ENCODE peak calls at places on chromosomes 3 and 15, in four cellular contexts. E, G, Q and L are unnamed samples.

GRCh38 chr15:64017082-64017588 is 29.1 kb downstream of the DAPK2 start:
- DNase-seq in E (no peak), G (no peak), Q (peak; percentile 58), L (no peak)

GRCh38 chr3:170076715-170077238 is 39.0 kb downstream of the GPR160 start:
- DNase-seq in E (no peak), G (no peak), Q (peak; percentile 93), L (no peak)

GRCh38 chr3:66133050-66133757 is 87.6 kb upstream of the SLC25A26 start:
- DNase-seq in E (no peak), G (no peak), Q (peak; percentile 16), L (no peak)

GRCh38 chr15:99167640-99168039 is 62.8 kb downstream of the SYNM start:
- DNase-seq in E (no peak), G (no peak), Q (no peak), L (no peak)

GRCh38 chr3:71310595-71311319 is 272.8 kb downstream of the FOXP1 start:
- DNase-seq in E (no peak), G (peak; percentile 60), Q (peak; percentile 24), L (no peak)

GRCh38 chr3:126417461-126418255 is 22.9 kb downstream of the CFAP100 start:
- DNase-seq in E (no peak), G (peak; percentile 19), Q (no peak), L (no peak)

GRCh38 chr15:62141643-62142588 is 23.2 kb downstream of the C2CD4B start:
- DNase-seq in E (no peak), G (no peak), Q (no peak), L (no peak)

GRCh38 chr3:127789051-127789450 is 33.3 kb downstream of the MGLL start:
- DNase-seq in E (no peak), G (no peak), Q (no peak), L (no peak)

GRCh38 chr15:42581272-42581730 is 5.9 kb downstream of the STARD9 start:
- DNase-seq in E (peak; percentile 89), G (peak; percentile 90), Q (peak; percentile 62), L (peak; percentile 83)

GRCh38 chr15:77818484-77819270 is 186.0 kb upstream of the LINGO1 start:
- DNase-seq in E (peak; percentile 39), G (no peak), Q (no peak), L (no peak)

GRCh38 chr3:7307410-7307809 is 446.5 kb downstream of the GRM7 start:
- DNase-seq in E (no peak), G (peak; percentile 43), Q (no peak), L (no peak)

GRCh38 chr15:64343222-64343621 is 12.8 kb downstream of the CSNK1G1 start:
- DNase-seq in E (no peak), G (no peak), Q (no peak), L (no peak)

GRCh38 chr3:105349988-105350387 is 16.7 kb upstream of the ALCAM start:
- DNase-seq in E (no peak), G (peak; percentile 39), Q (no peak), L (no peak)

GRCh38 chr3:179015551-179016020 is 56.0 kb downstream of the ZMAT3 start:
- DNase-seq in E (peak; percentile 23), G (peak; percentile 50), Q (peak; percentile 81), L (peak; percentile 64)

GRCh38 chr3:153354641-153355040 is 192.6 kb downstream of the RAP2B start:
- DNase-seq in E (no peak), G (no peak), Q (no peak), L (no peak)

GRCh38 chr15:82183121-82184031 is 79.2 kb downstream of the EFL1 start:
- DNase-seq in E (no peak), G (no peak), Q (no peak), L (no peak)

GRCh38 chr3:194585880-194586281 is 47.3 kb downstream of the TMEM44 start:
- DNase-seq in E (no peak), G (no peak), Q (no peak), L (no peak)

GRCh38 chr3:119731545-119732343 is 28.9 kb downstream of the CFAP91 start:
- DNase-seq in E (no peak), G (no peak), Q (no peak), L (peak; percentile 10)

GRCh38 chr3:128367221-128367620 is 99.5 kb downstream of the DNAJB8 start:
- DNase-seq in E (no peak), G (no peak), Q (no peak), L (no peak)

GRCh38 chr3:59812778-59813558 is 763.1 kb upstream of the CFAP20DC start:
- DNase-seq in E (no peak), G (no peak), Q (no peak), L (no peak)

GRCh38 chr3:146326875-146327543 is 76.1 kb upstream of the PLSCR4 start:
- DNase-seq in E (no peak), G (peak; percentile 1), Q (peak; percentile 46), L (no peak)

GRCh38 chr15:82021992-82022391 is 23.8 kb downstream of the MEX3B start:
- DNase-seq in E (no peak), G (peak; percentile 25), Q (no peak), L (no peak)

GRCh38 chr3:51398595-51399310 is 7.7 kb downstream of the RBM15B start:
- DNase-seq in E (no peak), G (no peak), Q (no peak), L (no peak)

GRCh38 chr3:179880868-179881267 is 155.9 kb downstream of the PEX5L start:
- DNase-seq in E (no peak), G (no peak), Q (no peak), L (no peak)

GRCh38 chr15:68679961-68680371 is 101.2 kb downstream of the CORO2B start:
- DNase-seq in E (no peak), G (no peak), Q (no peak), L (no peak)

GRCh38 chr3:183392166-183393034 is 36.0 kb downstream of the MCF2L2 start:
- DNase-seq in E (no peak), G (no peak), Q (no peak), L (no peak)

GRCh38 chr3:127585163-127585812 is 5.2 kb downstream of the TPRA1 start:
- DNase-seq in E (no peak), G (no peak), Q (no peak), L (no peak)

GRCh38 chr3:159748408-159748807 is 240.2 kb upstream of the IL12A start:
- DNase-seq in E (no peak), G (no peak), Q (no peak), L (no peak)

GRCh38 chr3:78732893-78733292 is 1034.9 kb downstream of the ROBO1 start:
- DNase-seq in E (no peak), G (no peak), Q (no peak), L (no peak)

GRCh38 chr3:78736863-78737262 is 1030.9 kb downstream of the ROBO1 start:
- DNase-seq in E (no peak), G (no peak), Q (no peak), L (no peak)

GRCh38 chr3:78737988-78738387 is 1029.8 kb downstream of the ROBO1 start:
- DNase-seq in E (no peak), G (no peak), Q (no peak), L (no peak)

GRCh38 chr3:78732471-78732870 is 1035.3 kb downstream of the ROBO1 start:
- DNase-seq in E (no peak), G (no peak), Q (no peak), L (no peak)

DNA sequence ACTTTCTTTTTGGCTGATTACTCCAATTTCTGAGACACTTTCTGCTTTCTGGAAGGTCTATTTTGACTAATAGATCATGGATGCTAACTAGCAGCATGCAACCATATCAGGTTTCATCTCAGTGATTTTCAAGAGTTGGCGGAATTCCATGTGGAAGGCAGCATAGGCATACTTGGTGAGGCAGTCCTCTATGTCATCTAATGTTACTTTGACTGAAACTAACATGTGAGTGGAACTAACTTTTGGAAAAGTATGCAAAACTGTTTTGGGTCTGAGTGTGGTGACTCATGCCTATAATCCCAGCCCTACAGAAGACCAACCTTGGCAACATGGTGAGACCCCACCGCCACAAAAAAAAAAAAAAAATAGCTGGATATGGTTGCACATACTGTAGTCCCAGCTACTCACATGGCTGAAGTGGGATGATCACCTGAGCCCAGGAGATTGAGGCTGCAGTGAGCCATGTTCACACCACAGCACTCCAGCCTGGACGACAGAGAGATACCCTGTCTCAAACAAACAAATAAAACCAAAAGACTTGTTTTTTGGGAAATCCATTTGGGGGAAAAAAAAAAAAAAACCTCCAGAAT is 1033.7 kb downstream of the ROBO1 start:
- DNase-seq in E (no peak), G (no peak), Q (no peak), L (no peak)
- TF ChIP-seq FOXJ3 in E (no peak), G (no peak), Q (no peak), L (no peak)

GRCh38 chr3:99009851-99010250 is 108.4 kb upstream of the DCBLD2 start:
- DNase-seq in E (no peak), G (no peak), Q (no peak), L (peak; percentile 11)

GRCh38 chr3:99013794-99014315 is 112.4 kb upstream of the DCBLD2 start:
- DNase-seq in E (no peak), G (no peak), Q (no peak), L (no peak)

GRCh38 chr3:99016452-99016851 is 115.0 kb upstream of the DCBLD2 start:
- DNase-seq in E (no peak), G (no peak), Q (no peak), L (no peak)

GRCh38 chr3:99012051-99012450 is 110.6 kb upstream of the DCBLD2 start:
- DNase-seq in E (no peak), G (no peak), Q (no peak), L (no peak)

DNA sequence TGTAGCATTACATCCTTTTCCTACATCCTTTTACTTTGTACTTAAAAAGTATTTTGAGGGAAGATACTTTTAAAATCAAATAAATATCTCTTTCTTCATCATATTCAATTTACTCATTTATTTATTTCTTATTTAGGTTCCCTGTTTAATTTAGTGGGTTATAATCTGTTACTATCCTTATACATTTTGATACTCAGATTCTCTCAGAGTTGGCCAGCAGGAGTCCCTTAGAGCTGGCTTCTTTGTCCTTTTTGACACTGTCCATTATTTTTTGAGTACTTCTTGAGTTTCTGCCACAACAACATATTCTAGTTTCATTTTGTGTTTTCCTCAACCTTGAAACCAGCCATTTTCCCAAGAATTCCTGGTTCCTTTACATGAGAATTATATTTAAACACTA is 111.6 kb upstream of the DCBLD2 start:
- DNase-seq in E (no peak), G (no peak), Q (no peak), L (no peak)
- TF ChIP-seq FOXJ3 in E (no peak), G (no peak), Q (no peak), L (no peak)

DNA sequence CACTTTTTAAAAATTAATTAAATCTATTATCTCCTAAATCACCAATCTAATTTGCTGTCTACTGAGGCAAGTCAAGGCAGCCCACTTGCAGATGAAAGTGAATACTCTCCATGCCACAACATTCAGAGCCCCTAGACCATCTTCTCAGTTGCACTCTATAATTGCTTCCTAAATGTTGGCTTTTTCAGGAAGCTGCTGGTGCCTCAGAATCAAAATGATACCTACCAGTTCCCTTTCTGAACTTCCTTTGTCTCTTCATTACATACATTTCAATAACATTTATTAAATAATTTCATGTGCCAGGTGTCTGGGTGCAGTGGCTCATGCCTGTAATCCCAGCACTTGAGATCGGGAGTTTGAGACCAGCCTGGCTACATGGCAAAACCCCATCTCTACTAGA is 124.1 kb downstream of the SERPINI1 start:
- DNase-seq in E (no peak), G (no peak), Q (no peak), L (no peak)
- TF ChIP-seq FOXJ3 in E (no peak), G (no peak), Q (no peak), L (no peak)

GRCh38 chr15:100684591-100684990 is 82.2 kb downstream of the ASB7 start:
- DNase-seq in E (no peak), G (no peak), Q (no peak), L (no peak)

GRCh38 chr15:100687532-100688215 is 85.3 kb downstream of the ASB7 start:
- DNase-seq in E (no peak), G (no peak), Q (no peak), L (no peak)

GRCh38 chr15:100688549-100689120 is 86.2 kb downstream of the ASB7 start:
- DNase-seq in E (no peak), G (no peak), Q (no peak), L (no peak)

GRCh38 chr15:100686021-100686724 is 83.8 kb downstream of the ASB7 start:
- DNase-seq in E (no peak), G (no peak), Q (no peak), L (no peak)

GRCh38 chr15:100686725-100687488 is 84.5 kb downstream of the ASB7 start:
- DNase-seq in E (no peak), G (no peak), Q (no peak), L (no peak)
- TF ChIP-seq FOXJ3 in E (no peak), G (no peak), Q (no peak), L (no peak)